ENCODE peak calls at places on chromosomes 12 and 14, in four cellular contexts. One of them, this sample, is unnamed.
A peak's percentile ranks its signal among the peaks of the same experiment; 100 is the strongest.

GRCh38 chr12:3977621-3978020 is 104.4 kb upstream of the PARP11 start:
- DNase-seq in AG04450: no peak
- DNase-seq in CD8-positive, alpha-beta T cell: no peak
- DNase-seq in CD4-positive, CD25-positive, alpha-beta regulatory T cell: no peak
- DNase-seq in this sample: no peak

GRCh38 chr12:65840793-65841670 is 16.7 kb downstream of the HMGA2 start:
- DNase-seq in AG04450: no peak
- DNase-seq in CD8-positive, alpha-beta T cell: no peak
- DNase-seq in CD4-positive, CD25-positive, alpha-beta regulatory T cell: no peak
- DNase-seq in this sample: no peak

GRCh38 chr12:103640831-103641230 is 53.8 kb downstream of the STAB2 start:
- DNase-seq in AG04450: no peak
- DNase-seq in CD8-positive, alpha-beta T cell: no peak
- DNase-seq in CD4-positive, CD25-positive, alpha-beta regulatory T cell: no peak
- DNase-seq in this sample: no peak

GRCh38 chr12:32569256-32569655 is 109.8 kb upstream of the DNM1L start:
- DNase-seq in AG04450: no peak
- DNase-seq in CD8-positive, alpha-beta T cell: no peak
- DNase-seq in CD4-positive, CD25-positive, alpha-beta regulatory T cell: no peak
- DNase-seq in this sample: no peak

GRCh38 chr12:47885012-47885501 is 19.7 kb downstream of the VDR start:
- DNase-seq in AG04450: no peak
- DNase-seq in CD8-positive, alpha-beta T cell: no peak
- DNase-seq in CD4-positive, CD25-positive, alpha-beta regulatory T cell: peak; percentile 76
- DNase-seq in this sample: no peak

GRCh38 chr14:50100824-50101223 is 15.5 kb downstream of the VCPKMT start:
- DNase-seq in AG04450: no peak
- DNase-seq in CD8-positive, alpha-beta T cell: no peak
- DNase-seq in CD4-positive, CD25-positive, alpha-beta regulatory T cell: no peak
- DNase-seq in this sample: no peak

GRCh38 chr14:53881161-53881846 is 75.3 kb downstream of the BMP4 start:
- DNase-seq in AG04450: no peak
- DNase-seq in CD8-positive, alpha-beta T cell: no peak
- DNase-seq in CD4-positive, CD25-positive, alpha-beta regulatory T cell: no peak
- DNase-seq in this sample: peak; percentile 77

GRCh38 chr12:132210223-132211055 is 66.2 kb downstream of the NOC4L start:
- DNase-seq in AG04450: no peak
- DNase-seq in CD8-positive, alpha-beta T cell: no peak
- DNase-seq in CD4-positive, CD25-positive, alpha-beta regulatory T cell: no peak
- DNase-seq in this sample: no peak

GRCh38 chr14:102504951-102505600 is 4.5 kb downstream of the ANKRD9 start:
- DNase-seq in AG04450: no peak
- DNase-seq in CD8-positive, alpha-beta T cell: no peak
- DNase-seq in CD4-positive, CD25-positive, alpha-beta regulatory T cell: no peak
- DNase-seq in this sample: no peak

GRCh38 chr14:99191663-99192621 is 80.1 kb downstream of the BCL11B start:
- DNase-seq in AG04450: no peak
- DNase-seq in CD8-positive, alpha-beta T cell: peak; percentile 73
- DNase-seq in CD4-positive, CD25-positive, alpha-beta regulatory T cell: peak; percentile 77
- DNase-seq in this sample: no peak

GRCh38 chr12:110565919-110566871 is 16.9 kb downstream of the PPTC7 start:
- DNase-seq in AG04450: no peak
- DNase-seq in CD8-positive, alpha-beta T cell: no peak
- DNase-seq in CD4-positive, CD25-positive, alpha-beta regulatory T cell: no peak
- DNase-seq in this sample: peak; percentile 21

DNA sequence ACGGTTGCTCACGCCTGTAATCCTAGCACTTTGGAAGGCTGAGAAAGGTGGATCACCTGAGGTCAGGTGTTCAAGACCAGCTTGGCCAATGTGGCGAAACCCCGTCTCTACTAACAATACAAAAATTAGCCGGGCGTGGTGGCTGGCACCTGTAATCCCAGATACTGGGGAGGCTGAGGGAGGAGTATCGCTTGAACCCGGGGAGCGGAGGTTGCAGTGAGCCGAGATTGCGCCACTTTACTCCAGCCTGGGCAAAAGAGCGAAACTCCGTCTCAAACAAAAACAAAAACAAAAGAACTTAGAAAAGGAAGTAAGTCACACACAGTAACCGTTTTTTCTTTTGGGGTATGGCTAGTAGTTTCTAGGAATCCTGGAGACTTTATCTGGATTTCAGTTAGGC is 1.7 kb upstream of the PALS1 start:
- DNase-seq in AG04450: no peak
- DNase-seq in CD8-positive, alpha-beta T cell: no peak
- DNase-seq in CD4-positive, CD25-positive, alpha-beta regulatory T cell: no peak
- DNase-seq in this sample: no peak
- H3K4me3 ChIP-seq in AG04450: no peak overlapping the region
- H3K4me3 ChIP-seq in CD8-positive, alpha-beta T cell: no peak overlapping the region
- H3K4me3 ChIP-seq in CD4-positive, CD25-positive, alpha-beta regulatory T cell: no peak overlapping the region
- H3K4me3 ChIP-seq in this sample: no peak overlapping the region

GRCh38 chr12:93572712-93573551 is 457 bp downstream of the SOCS2 start:
- DNase-seq in AG04450: no peak
- DNase-seq in CD8-positive, alpha-beta T cell: peak; percentile 64
- DNase-seq in CD4-positive, CD25-positive, alpha-beta regulatory T cell: peak; percentile 49
- DNase-seq in this sample: peak; percentile 60
- H3K4me3 ChIP-seq in AG04450: peak overlapping the region; percentile 77
- H3K4me3 ChIP-seq in CD8-positive, alpha-beta T cell: peak overlapping the region; percentile 74
- H3K4me3 ChIP-seq in CD4-positive, CD25-positive, alpha-beta regulatory T cell: peak overlapping the region; percentile 69
- H3K4me3 ChIP-seq in this sample: peak overlapping the region; percentile 89

GRCh38 chr14:74505831-74506230 is 12.3 kb downstream of the ISCA2 start:
- DNase-seq in AG04450: no peak
- DNase-seq in CD8-positive, alpha-beta T cell: no peak
- DNase-seq in CD4-positive, CD25-positive, alpha-beta regulatory T cell: no peak
- DNase-seq in this sample: no peak
- H3K4me3 ChIP-seq in AG04450: no peak overlapping the region
- H3K4me3 ChIP-seq in CD8-positive, alpha-beta T cell: no peak overlapping the region
- H3K4me3 ChIP-seq in CD4-positive, CD25-positive, alpha-beta regulatory T cell: no peak overlapping the region
- H3K4me3 ChIP-seq in this sample: no peak overlapping the region

GRCh38 chr14:69573205-69573840 is 1.3 kb downstream of the CCDC177 start:
- DNase-seq in AG04450: no peak
- DNase-seq in CD8-positive, alpha-beta T cell: no peak
- DNase-seq in CD4-positive, CD25-positive, alpha-beta regulatory T cell: no peak
- DNase-seq in this sample: no peak

GRCh38 chr14:69572634-69573135 is 2.0 kb downstream of the CCDC177 start:
- DNase-seq in AG04450: no peak
- DNase-seq in CD8-positive, alpha-beta T cell: no peak
- DNase-seq in CD4-positive, CD25-positive, alpha-beta regulatory T cell: no peak
- DNase-seq in this sample: no peak

GRCh38 chr14:69570836-69571330 is 3.8 kb downstream of the CCDC177 start:
- DNase-seq in AG04450: no peak
- DNase-seq in CD8-positive, alpha-beta T cell: no peak
- DNase-seq in CD4-positive, CD25-positive, alpha-beta regulatory T cell: no peak
- DNase-seq in this sample: no peak

GRCh38 chr14:69571449-69571878 is 3.2 kb downstream of the CCDC177 start:
- DNase-seq in AG04450: no peak
- DNase-seq in CD8-positive, alpha-beta T cell: no peak
- DNase-seq in CD4-positive, CD25-positive, alpha-beta regulatory T cell: no peak
- DNase-seq in this sample: no peak

DNA sequence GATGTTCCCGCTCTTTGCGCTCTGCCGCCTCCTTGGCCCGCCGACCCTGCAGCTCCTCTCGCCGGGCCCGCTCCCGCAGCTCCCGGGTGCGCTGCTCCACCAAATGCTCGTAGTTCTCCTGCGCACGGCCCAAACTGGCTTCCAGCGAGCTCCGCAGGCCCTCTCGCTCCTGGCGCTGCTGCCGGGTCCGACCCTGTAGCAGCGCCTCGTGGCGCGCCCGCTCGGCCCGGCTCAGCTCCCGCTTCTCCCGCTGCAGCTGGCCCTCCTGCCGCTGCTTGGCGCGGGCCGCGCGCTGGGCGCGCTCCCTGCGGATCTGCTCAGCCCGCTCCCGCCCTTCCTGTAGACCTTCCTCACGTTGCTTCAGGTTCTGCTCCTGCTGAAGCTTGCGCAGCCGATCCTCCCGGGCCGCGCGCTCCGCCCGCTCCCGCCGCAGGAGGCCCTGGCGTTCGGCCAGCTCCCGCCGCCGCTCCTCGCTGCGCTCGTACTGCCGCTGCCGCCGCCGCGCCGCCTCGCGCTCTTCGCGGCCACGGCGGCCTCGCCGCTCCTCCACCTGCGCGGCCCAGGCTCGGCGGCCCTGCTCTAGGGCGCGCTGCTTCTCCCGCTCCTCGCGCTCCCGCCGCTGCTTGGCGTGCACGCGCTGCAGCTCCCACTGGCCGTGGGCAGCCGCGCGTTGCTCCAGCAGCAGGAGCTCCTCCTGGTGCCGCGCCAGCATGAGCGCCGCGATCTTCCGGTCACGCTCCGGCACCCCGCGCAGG is 2.6 kb downstream of the CCDC177 start:
- DNase-seq in AG04450: no peak
- DNase-seq in CD8-positive, alpha-beta T cell: no peak
- DNase-seq in CD4-positive, CD25-positive, alpha-beta regulatory T cell: peak; percentile 16
- DNase-seq in this sample: peak; percentile 9
- H3K4me3 ChIP-seq in AG04450: peak overlapping the region; percentile 46
- H3K4me3 ChIP-seq in CD8-positive, alpha-beta T cell: peak overlapping the region; percentile 15
- H3K4me3 ChIP-seq in CD4-positive, CD25-positive, alpha-beta regulatory T cell: no peak overlapping the region
- H3K4me3 ChIP-seq in this sample: no peak overlapping the region

DNA sequence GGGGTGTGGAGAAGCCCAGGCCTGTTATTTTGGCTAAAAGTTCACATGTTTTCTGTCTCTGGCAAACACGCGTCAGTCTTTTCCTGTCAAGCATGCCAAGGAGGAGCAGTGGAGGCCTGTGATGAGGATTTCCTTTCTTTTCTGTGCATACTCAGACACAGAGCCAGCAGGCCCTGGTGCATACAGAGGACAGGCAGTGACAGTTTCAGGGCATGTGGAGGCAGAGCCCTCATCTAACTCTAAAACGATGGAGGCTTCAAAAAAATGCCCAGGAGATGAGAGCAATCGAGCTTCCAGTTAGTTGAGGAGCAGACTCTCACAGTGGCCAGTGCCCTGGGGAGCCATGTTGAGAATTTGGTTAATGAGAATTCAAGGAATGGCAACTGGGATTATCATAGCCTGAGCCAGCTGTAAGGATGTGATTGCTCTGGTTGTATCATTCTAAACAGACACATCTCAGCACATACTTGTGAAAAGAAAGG is 66.5 kb downstream of the TRAFD1 start:
- DNase-seq in AG04450: no peak
- DNase-seq in CD8-positive, alpha-beta T cell: no peak
- DNase-seq in CD4-positive, CD25-positive, alpha-beta regulatory T cell: no peak
- DNase-seq in this sample: no peak
- H3K4me3 ChIP-seq in AG04450: no peak overlapping the region
- H3K4me3 ChIP-seq in CD8-positive, alpha-beta T cell: no peak overlapping the region
- H3K4me3 ChIP-seq in CD4-positive, CD25-positive, alpha-beta regulatory T cell: no peak overlapping the region
- H3K4me3 ChIP-seq in this sample: no peak overlapping the region

This sample was measured in HAP-1.